ENCODE peak calls at places on chromosomes 1 and 21, in six cellular contexts. One of them, this sample, is unnamed.
A peak's percentile ranks its signal among the peaks of the same experiment; 100 is the strongest.

GRCh38 chr1:160708821-160709220 is 2.8 kb downstream of the CD48 start:
- DNase-seq in T follicular helper cell: no peak
- DNase-seq in NAMALWA: peak; percentile 80
- DNase-seq in SHP77: no peak
- DNase-seq in AG04450: no peak
- DNase-seq in AG08396: no peak
- DNase-seq in this sample: no peak

GRCh38 chr1:151790940-151791651 is 796 bp upstream of the TDRKH start:
- DNase-seq in T follicular helper cell: no peak
- DNase-seq in NAMALWA: peak; percentile 23
- DNase-seq in SHP77: peak; percentile 76
- DNase-seq in AG08396: peak; percentile 49
- DNase-seq in AG04450: no peak
- DNase-seq in this sample: peak; percentile 65

GRCh38 chr1:54356680-54357147 is 49.5 kb downstream of the SSBP3 start:
- DNase-seq in AG08396: no peak
- DNase-seq in NAMALWA: peak; percentile 13
- DNase-seq in SHP77: no peak
- DNase-seq in T follicular helper cell: peak; percentile 10
- DNase-seq in AG04450: no peak
- DNase-seq in this sample: no peak

GRCh38 chr1:64245495-64245894 is 42.1 kb downstream of the UBE2U start:
- DNase-seq in T follicular helper cell: no peak
- DNase-seq in SHP77: no peak
- DNase-seq in AG04450: no peak
- DNase-seq in NAMALWA: peak; percentile 25
- DNase-seq in AG08396: no peak
- DNase-seq in this sample: no peak

GRCh38 chr21:42553435-42553834 is 39.8 kb downstream of the SLC37A1 start:
- DNase-seq in NAMALWA: peak; percentile 52
- DNase-seq in SHP77: no peak
- DNase-seq in AG08396: peak; percentile 43
- DNase-seq in AG04450: no peak
- DNase-seq in T follicular helper cell: no peak
- DNase-seq in this sample: no peak

GRCh38 chr1:241846862-241847539 is 1.0 kb upstream of the EXO1 start:
- DNase-seq in NAMALWA: no peak
- DNase-seq in SHP77: no peak
- DNase-seq in AG04450: no peak
- DNase-seq in AG08396: no peak
- DNase-seq in T follicular helper cell: no peak
- DNase-seq in this sample: no peak

GRCh38 chr1:226865590-226865989 is 4.8 kb upstream of the PSEN2 start:
- DNase-seq in T follicular helper cell: no peak
- DNase-seq in AG08396: no peak
- DNase-seq in SHP77: no peak
- DNase-seq in NAMALWA: no peak
- DNase-seq in AG04450: no peak
- DNase-seq in this sample: no peak

GRCh38 chr1:48898894-48899293 is 122.2 kb upstream of the BEND5 start:
- DNase-seq in AG04450: no peak
- DNase-seq in NAMALWA: no peak
- DNase-seq in SHP77: no peak
- DNase-seq in AG08396: no peak
- DNase-seq in T follicular helper cell: no peak
- DNase-seq in this sample: no peak

GRCh38 chr1:152460529-152460899 is 46.5 kb upstream of the CRNN start:
- DNase-seq in T follicular helper cell: no peak
- DNase-seq in AG08396: no peak
- DNase-seq in AG04450: no peak
- DNase-seq in SHP77: no peak
- DNase-seq in NAMALWA: no peak
- DNase-seq in this sample: no peak

GRCh38 chr1:181936768-181937581 is 124.5 kb downstream of the ZNF648 start:
- DNase-seq in AG08396: no peak
- DNase-seq in SHP77: peak; percentile 64
- DNase-seq in AG04450: no peak
- DNase-seq in T follicular helper cell: peak; percentile 12
- DNase-seq in NAMALWA: peak; percentile 81
- DNase-seq in this sample: peak; percentile 74

GRCh38 chr1:41619511-41620364 is 135.3 kb upstream of the EDN2 start:
- DNase-seq in T follicular helper cell: no peak
- DNase-seq in NAMALWA: no peak
- DNase-seq in AG04450: no peak
- DNase-seq in AG08396: no peak
- DNase-seq in SHP77: no peak
- DNase-seq in this sample: no peak

This sample was measured in ACHN.